ENCODE peak calls at places on chromosomes 3 and 15, in six cellular contexts. S is H4; I is fibroblast of lung; P is lung microvascular endothelial cell; U is H9; O is activated T-helper 1 cell treated with anti-CD3 and anti-CD28 coated beads, Interleukin-12 subunit alpha, Interleukin-12 subunit beta, Interleukin-2, Interleukin-4 antibody, amounts not matched to agents 30 ng/mL and 10 ng/mL and 1 ng/mL, durations not matched to agents 14 hours and 24 hours and 36 hours. B is an unnamed sample.
A peak's percentile ranks its signal among the peaks of the same experiment; 100 is the strongest.

GRCh38 chr15:69031013-69032001 is 16.8 kb downstream of the NOX5 start:
- DNase-seq in S (no peak), O (peak; percentile 12), P (peak; percentile 44), I (peak; percentile 52), U (peak; percentile 86), B (no peak)

GRCh38 chr3:7436542-7436941 is 575.6 kb downstream of the GRM7 start:
- DNase-seq in U (no peak), O (no peak), P (no peak), I (no peak), S (no peak), B (no peak)

GRCh38 chr3:29314727-29315088 is 33.8 kb downstream of the RBMS3 start:
- DNase-seq in P (no peak), I (no peak), S (no peak), U (no peak), O (no peak), B (no peak)

GRCh38 chr3:111684640-111685039 is 89.5 kb upstream of the ZBED2 start:
- DNase-seq in P (no peak), O (no peak), U (no peak), I (no peak), S (no peak), B (no peak)

GRCh38 chr15:51382787-51383186 is 41.3 kb downstream of the GLDN start:
- DNase-seq in P (peak; percentile 57), I (peak; percentile 39), U (peak; percentile 67), O (no peak), S (peak; percentile 42), B (no peak)

GRCh38 chr3:187775549-187775948 is 30.3 kb upstream of the BCL6 start:
- DNase-seq in S (no peak), P (no peak), O (no peak), U (no peak), I (no peak), B (no peak)

GRCh38 chr3:65425880-65426279 is 612.8 kb downstream of the MAGI1 start:
- DNase-seq in I (no peak), P (peak; percentile 8), U (no peak), S (peak; percentile 15), O (no peak), B (no peak)

GRCh38 chr3:194967126-194968117 is 281.7 kb downstream of the FAM43A start:
- DNase-seq in P (peak; percentile 54), O (no peak), I (no peak), S (no peak), U (no peak), B (no peak)

GRCh38 chr3:8482960-8483665 is 18.5 kb upstream of the LMCD1 start:
- DNase-seq in I (peak; percentile 99), S (peak; percentile 94), U (no peak), P (peak; percentile 87), O (no peak), B (no peak)